ENCODE peak calls at places on chromosome 17, in eight cellular contexts. I is RWPE1, L is AG09309, U is AG09319, X is left ventricle myocardium inferior, N is WTC11, J is type B pancreatic cell, D is fibroblast of mammary gland. T is an unnamed sample.

GRCh38 chr17:31487648-31488263 is 96.3 kb downstream of the RAB11FIP4 start:
- DNase-seq in L (no peak), J (peak), D (no peak), I (peak), N (peak), U (no peak), X (peak), T (no peak)

GRCh38 chr17:4959261-4959965 is 8.2 kb downstream of the SPAG7 start:
- DNase-seq in X (no peak), N (no peak), I (no peak), D (no peak), U (no peak), J (no peak), L (no peak), T (no peak)

GRCh38 chr17:1941241-1942065 is 83.7 kb downstream of the RTN4RL1 start:
- DNase-seq in J (no peak), X (no peak), L (no peak), I (no peak), U (no peak), D (no peak), N (no peak), T (no peak)

GRCh38 chr17:15463363-15463762 is 4.1 kb downstream of the CDRT4 start:
- DNase-seq in N (peak), J (no peak), D (peak), L (peak), U (peak), I (peak), X (peak), T (no peak)

GRCh38 chr17:7750321-7750821 is 32.8 kb downstream of the DNAH2 start:
- DNase-seq in L (peak), X (no peak), D (peak), I (peak), J (no peak), N (no peak), U (peak), T (no peak)

GRCh38 chr17:32831627-32832243 is 45.2 kb downstream of the MYO1D start:
- DNase-seq in N (no peak), X (no peak), D (no peak), I (no peak), J (no peak), L (no peak), U (no peak), T (no peak)

GRCh38 chr17:1532836-1533602 is 16.6 kb upstream of the INPP5K start:
- DNase-seq in N (peak), J (no peak), X (no peak), I (no peak), U (no peak), L (no peak), D (no peak), T (no peak)

GRCh38 chr17:57724038-57724728 is 20.9 kb downstream of the CCDC182 start:
- DNase-seq in J (no peak), D (no peak), I (no peak), X (no peak), L (no peak), N (no peak), U (no peak), T (no peak)

GRCh38 chr17:50365649-50366393 is 7.2 kb downstream of the MRPL27 start:
- DNase-seq in I (no peak), L (no peak), D (no peak), U (no peak), N (no peak), X (no peak), J (no peak), T (no peak)

GRCh38 chr17:43949777-43950176 is 4.0 kb downstream of the PYY start:
- DNase-seq in N (no peak), L (no peak), U (no peak), J (no peak), X (no peak), I (no peak), D (no peak), T (no peak)

GRCh38 chr17:43943769-43944418 is 1.6 kb upstream of the PPY start:
- DNase-seq in J (peak), N (peak), I (peak), D (peak), U (peak), X (peak), L (peak), T (peak)

GRCh38 chr17:43950554-43950953 is 3.2 kb downstream of the PYY start:
- DNase-seq in I (no peak), X (no peak), N (no peak), L (no peak), D (no peak), J (no peak), U (no peak), T (no peak)

GRCh38 chr17:43945074-43945824 is 3.0 kb upstream of the PPY start:
- DNase-seq in L (no peak), X (no peak), N (no peak), U (peak), I (no peak), D (peak), J (no peak), T (no peak)

GRCh38 chr17:43946766-43947165 is 4.5 kb upstream of the PPY start:
- DNase-seq in I (no peak), X (no peak), J (no peak), N (no peak), D (no peak), L (no peak), U (no peak), T (no peak)
- TF ChIP-seq CTCF in I (no peak), X (no peak), J (no peak), N (no peak), D (no peak), L (no peak), U (no peak), T (no peak)

GRCh38 chr17:67272312-67273050 is 27.5 kb upstream of the HELZ start:
- DNase-seq in X (no peak), L (no peak), N (peak), D (no peak), I (no peak), J (no peak), U (no peak), T (no peak)
- TF ChIP-seq CTCF in X (no peak), L (peak), N (peak), D (peak), I (no peak), J (peak), U (peak), T (peak)

GRCh38 chr17:77246110-77247047 is 105.6 kb downstream of the SEC14L1 start:
- DNase-seq in U (no peak), I (no peak), X (no peak), D (no peak), J (no peak), L (no peak), N (no peak), T (no peak)

GRCh38 chr17:77247609-77248008 is 106.8 kb downstream of the SEC14L1 start:
- DNase-seq in D (no peak), L (no peak), N (no peak), J (no peak), U (no peak), I (no peak), X (no peak), T (no peak)

GRCh38 chr17:77245162-77245926 is 104.6 kb downstream of the SEC14L1 start:
- DNase-seq in N (no peak), D (no peak), U (no peak), L (no peak), X (no peak), J (no peak), I (no peak), T (no peak)

GRCh38 chr17:77248216-77249054 is 107.7 kb downstream of the SEC14L1 start:
- DNase-seq in U (no peak), N (no peak), X (no peak), J (no peak), D (no peak), L (no peak), I (no peak), T (no peak)

DNA sequence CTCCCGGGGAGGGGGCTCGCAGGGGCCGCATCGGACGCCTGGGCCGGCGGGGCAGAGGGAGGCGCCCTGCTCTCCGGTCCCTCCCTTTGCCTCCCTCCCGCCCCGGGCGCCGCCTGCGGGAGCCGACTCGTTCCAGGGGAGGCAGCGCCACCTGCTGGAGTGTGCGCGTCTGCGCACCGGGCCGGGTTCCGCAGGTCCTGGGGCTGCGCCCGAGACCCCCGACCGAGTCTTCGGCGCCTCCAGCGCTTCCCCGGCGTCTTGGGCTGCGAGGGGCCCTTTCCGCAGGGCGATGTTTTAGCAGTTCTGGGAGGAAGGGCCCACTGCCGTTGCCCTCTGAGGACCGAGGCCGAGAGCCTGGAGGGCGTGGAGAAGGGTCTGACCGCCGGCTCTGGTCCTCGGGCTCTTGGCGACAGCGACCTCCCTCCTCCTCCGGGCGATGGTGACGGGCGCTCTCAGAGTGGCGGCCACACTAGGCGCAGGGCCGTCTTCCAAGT is 106.3 kb downstream of the SEC14L1 start:
- DNase-seq in D (peak), U (peak), L (no peak), X (peak), I (peak), N (peak), J (peak), T (peak)
- TF ChIP-seq CTCF in D (peak), U (peak), L (peak), X (peak), I (peak), N (peak), J (peak), T (peak)

GRCh38 chr17:17963694-17964436 is 8.3 kb downstream of the TOM1L2 start:
- DNase-seq in D (no peak), X (no peak), N (no peak), L (no peak), U (no peak), I (no peak), J (no peak), T (no peak)
- TF ChIP-seq CTCF in D (no peak), X (no peak), N (no peak), L (no peak), U (no peak), I (no peak), J (no peak), T (no peak)

DNA sequence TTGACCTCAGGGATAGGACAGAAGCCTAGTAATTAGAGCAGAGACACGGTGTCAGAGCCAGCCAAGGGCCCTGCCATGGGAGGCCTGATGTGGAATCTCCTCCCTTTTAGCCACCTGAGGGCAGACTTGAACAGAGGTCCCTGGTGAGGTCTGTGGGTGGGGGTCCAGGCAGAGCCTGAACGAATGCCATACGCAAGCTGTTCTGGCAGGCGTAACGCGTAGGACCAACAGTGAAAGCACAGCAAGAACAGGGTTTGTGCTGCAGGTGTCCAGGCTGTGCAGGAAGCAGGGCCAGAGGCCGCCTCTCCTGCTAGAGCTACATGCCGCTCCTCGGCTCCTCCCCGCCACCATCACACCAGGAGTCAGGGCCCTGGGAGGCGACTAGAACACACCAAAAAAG is 81.9 kb upstream of the TBX2 start:
- DNase-seq in U (no peak), L (no peak), I (no peak), X (no peak), D (no peak), N (peak), J (no peak), T (no peak)
- TF ChIP-seq CTCF in U (no peak), L (no peak), I (no peak), X (no peak), D (no peak), N (no peak), J (no peak), T (no peak)

DNA sequence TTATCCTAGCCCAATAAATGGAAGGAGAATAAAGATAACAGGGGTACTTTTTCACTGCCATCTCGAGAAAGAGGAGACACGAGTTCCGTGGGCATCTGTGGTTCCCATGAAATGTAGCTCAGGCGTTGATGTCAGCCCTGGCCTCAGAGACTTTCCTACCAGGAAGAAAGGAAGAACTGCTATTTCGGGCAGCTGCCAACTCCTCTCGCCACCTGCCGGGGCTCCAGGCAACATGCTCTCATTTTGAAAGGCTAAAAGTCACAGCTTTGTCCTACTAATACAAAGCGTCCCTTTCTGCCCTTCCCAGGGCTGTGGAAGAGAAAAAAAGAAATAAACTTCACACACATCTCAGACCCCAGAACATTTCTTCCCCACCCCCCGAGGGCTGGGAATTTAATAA is 65.8 kb downstream of the DHRS7C start:
- DNase-seq in J (no peak), N (no peak), D (no peak), X (no peak), U (no peak), L (no peak), I (no peak), T (no peak)
- TF ChIP-seq CTCF in J (peak), N (no peak), D (no peak), X (peak), U (no peak), L (no peak), I (no peak), T (peak)

DNA sequence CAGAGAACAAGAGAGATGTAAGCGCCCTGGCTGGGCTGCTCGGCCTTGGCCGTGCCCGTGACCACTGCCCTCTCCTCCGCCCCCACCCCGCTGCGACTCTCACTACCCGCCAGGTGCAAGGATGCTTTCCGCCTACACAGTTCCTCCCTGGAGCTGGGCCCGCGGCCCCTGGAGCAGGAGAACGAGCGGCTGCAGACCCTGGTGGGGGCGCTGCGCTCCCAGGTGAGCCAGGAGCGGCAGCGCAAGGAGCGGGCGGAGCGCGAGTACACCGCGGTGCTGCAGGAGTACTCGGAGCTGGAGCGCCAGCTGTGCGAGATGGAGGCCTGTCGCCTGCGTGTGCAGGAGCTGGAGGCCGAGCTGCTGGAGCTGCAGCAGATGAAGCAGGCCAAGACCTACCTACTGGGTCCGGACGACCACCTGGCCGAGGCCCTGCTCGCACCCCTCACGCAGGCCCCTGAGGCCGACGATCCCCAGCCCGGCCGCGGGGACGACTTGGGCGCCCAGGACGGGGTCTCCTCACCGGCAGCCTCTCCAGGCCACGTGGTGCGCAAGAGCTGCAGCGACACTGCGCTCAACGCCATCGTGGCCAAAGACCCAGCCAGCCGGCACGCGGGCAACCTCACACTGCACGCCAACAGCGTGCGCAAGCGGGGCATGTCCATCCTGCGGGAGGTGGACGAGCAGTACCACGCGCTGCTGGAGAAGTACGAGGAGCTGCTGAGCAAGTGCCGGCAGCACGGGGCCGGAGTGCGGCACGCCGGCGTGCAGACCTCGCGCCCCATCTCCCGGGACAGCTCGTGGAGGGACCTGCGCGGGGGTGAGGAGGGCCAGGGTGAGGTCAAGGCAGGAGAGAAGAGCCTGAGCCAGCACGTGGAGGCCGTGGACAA is 9.2 kb upstream of the MRPL58 start:
- DNase-seq in U (no peak), D (no peak), I (no peak), X (no peak), J (no peak), N (peak), L (no peak), T (no peak)
- TF ChIP-seq CTCF in U (no peak), D (no peak), I (no peak), X (no peak), J (no peak), N (no peak), L (no peak), T (no peak)

GRCh38 chr17:73585583-73585982 is 58.7 kb downstream of the SDK2 start:
- DNase-seq in D (no peak), I (no peak), U (no peak), N (peak), X (no peak), J (no peak), L (no peak), T (no peak)
- TF ChIP-seq CTCF in D (peak), I (no peak), U (no peak), N (peak), X (no peak), J (peak), L (no peak), T (no peak)

GRCh38 chr17:66018786-66019185 is 173.1 kb downstream of the CEP112 start:
- DNase-seq in I (no peak), N (no peak), L (no peak), X (no peak), D (no peak), J (no peak), U (no peak), T (no peak)
- TF ChIP-seq CTCF in I (no peak), N (no peak), L (no peak), X (no peak), D (no peak), J (no peak), U (no peak), T (no peak)

T was measured in osteocyte.